ENCODE peak calls at places on chromosomes 6 and 20, in four cellular contexts. U is right cardiac atrium, W is EL, B is tibial nerve. Y is an unnamed sample.

GRCh38 chr6:132730560-132730959 is 16.7 kb upstream of the VNN1 start:
- DNase-seq in U (no peak), W (peak), B (no peak), Y (peak)

GRCh38 chr6:108168980-108169800 is 3.4 kb downstream of the NR2E1 start:
- DNase-seq in U (no peak), B (no peak), W (peak), Y (no peak)

GRCh38 chr20:17665756-17666155 is 16.3 kb downstream of the RRBP1 start:
- DNase-seq in B (no peak), U (no peak), W (peak), Y (no peak)

GRCh38 chr6:138576303-138576702 is 77.0 kb upstream of the NHSL1 start:
- DNase-seq in B (no peak), U (no peak), W (no peak), Y (no peak)

GRCh38 chr20:43766917-43767316 is 40.1 kb upstream of the GTSF1L start:
- DNase-seq in W (no peak), B (no peak), U (no peak), Y (no peak)

GRCh38 chr20:60695223-60695622 is 556.8 kb upstream of the CDH4 start:
- DNase-seq in U (no peak), W (peak), B (no peak), Y (peak)

GRCh38 chr6:90896165-90896549 is 309.3 kb upstream of the MAP3K7 start:
- DNase-seq in W (no peak), U (no peak), B (no peak), Y (no peak)

GRCh38 chr20:8616792-8617191 is 452.1 kb upstream of the PLCB4 start:
- DNase-seq in U (no peak), B (no peak), W (no peak), Y (no peak)

GRCh38 chr6:125273965-125274364 is 27.8 kb downstream of the HDDC2 start:
- DNase-seq in W (peak), U (no peak), B (no peak), Y (peak)

GRCh38 chr20:41340327-41341055 is at the start of gene LPIN3:
- DNase-seq in W (peak), B (peak), U (peak), Y (peak)

GRCh38 chr20:49680475-49680874 is 33.2 kb downstream of the B4GALT5 start:
- DNase-seq in B (no peak), W (no peak), U (no peak), Y (no peak)

GRCh38 chr6:53679446-53679933 is 13.9 kb upstream of the KLHL31 start:
- DNase-seq in U (no peak), W (peak), B (no peak), Y (peak)

GRCh38 chr6:19013011-19013410 is 625.9 kb downstream of the RNF144B start:
- DNase-seq in B (no peak), W (no peak), U (no peak), Y (peak)

GRCh38 chr6:56540950-56541600 is 101.6 kb downstream of the DST start:
- DNase-seq in U (no peak), B (no peak), W (peak), Y (no peak)

GRCh38 chr6:16344756-16345155 is 106.4 kb downstream of the GMPR start:
- DNase-seq in U (no peak), B (no peak), W (peak), Y (no peak)

GRCh38 chr6:34095741-34096140 is 50.1 kb downstream of the GRM4 start:
- DNase-seq in U (no peak), W (no peak), B (no peak), Y (no peak)

GRCh38 chr20:35821807-35822242 is 50.0 kb downstream of the PHF20 start:
- DNase-seq in B (no peak), W (peak), U (no peak), Y (peak)

GRCh38 chr6:116278478-116278822 is 1.3 kb downstream of the TSPYL1 start:
- DNase-seq in B (no peak), U (no peak), W (no peak), Y (no peak)

GRCh38 chr6:64064919-64065318 is 429.3 kb downstream of the PHF3 start:
- DNase-seq in B (no peak), W (no peak), U (no peak), Y (no peak)